ENCODE peak calls at places on chromosome 15, in six cellular contexts. One of them, this sample, is unnamed.

GRCh38 chr15:39127925-39128617 is 452.8 kb upstream of the THBS1 start:
- DNase-seq in stimulated activated CD4-positive, alpha-beta T cell treated with anti-CD3 and anti-CD28 coated beads, Interleukin-12 subunit alpha, Interleukin-12 subunit beta, amount 100 ng/mL, for 48 hours: no peak
- DNase-seq in activated gamma-delta T cell treated with Interleukin-2 at 50 U/mL for 16 hours: no peak
- DNase-seq in GM10248: no peak
- DNase-seq in iris pigment epithelial cell: peak
- DNase-seq in aorta: no peak
- DNase-seq in this sample: no peak

GRCh38 chr15:83248151-83248851 is 36.2 kb downstream of the BNC1 start:
- DNase-seq in GM10248: peak
- DNase-seq in stimulated activated CD4-positive, alpha-beta T cell treated with anti-CD3 and anti-CD28 coated beads, Interleukin-12 subunit alpha, Interleukin-12 subunit beta, amount 100 ng/mL, for 48 hours: no peak
- DNase-seq in aorta: no peak
- DNase-seq in iris pigment epithelial cell: peak
- DNase-seq in activated gamma-delta T cell treated with Interleukin-2 at 50 U/mL for 16 hours: peak
- DNase-seq in this sample: peak

GRCh38 chr15:22262613-22263020 is 182.3 kb downstream of the OR4M2 start:
- DNase-seq in stimulated activated CD4-positive, alpha-beta T cell treated with anti-CD3 and anti-CD28 coated beads, Interleukin-12 subunit alpha, Interleukin-12 subunit beta, amount 100 ng/mL, for 48 hours: peak
- DNase-seq in activated gamma-delta T cell treated with Interleukin-2 at 50 U/mL for 16 hours: no peak
- DNase-seq in aorta: peak
- DNase-seq in iris pigment epithelial cell: no peak
- DNase-seq in GM10248: no peak
- DNase-seq in this sample: no peak

GRCh38 chr15:52505141-52505540 is 23.5 kb downstream of the MYO5A start:
- DNase-seq in stimulated activated CD4-positive, alpha-beta T cell treated with anti-CD3 and anti-CD28 coated beads, Interleukin-12 subunit alpha, Interleukin-12 subunit beta, amount 100 ng/mL, for 48 hours: no peak
- DNase-seq in aorta: peak
- DNase-seq in iris pigment epithelial cell: no peak
- DNase-seq in activated gamma-delta T cell treated with Interleukin-2 at 50 U/mL for 16 hours: no peak
- DNase-seq in GM10248: no peak
- DNase-seq in this sample: no peak

GRCh38 chr15:56735589-56735988 is 2.3 kb upstream of the ZNF280D start:
- DNase-seq in aorta: no peak
- DNase-seq in activated gamma-delta T cell treated with Interleukin-2 at 50 U/mL for 16 hours: no peak
- DNase-seq in iris pigment epithelial cell: no peak
- DNase-seq in stimulated activated CD4-positive, alpha-beta T cell treated with anti-CD3 and anti-CD28 coated beads, Interleukin-12 subunit alpha, Interleukin-12 subunit beta, amount 100 ng/mL, for 48 hours: no peak
- DNase-seq in GM10248: no peak
- DNase-seq in this sample: no peak

GRCh38 chr15:48572823-48573222 is 72.7 kb downstream of the FBN1 start:
- DNase-seq in activated gamma-delta T cell treated with Interleukin-2 at 50 U/mL for 16 hours: no peak
- DNase-seq in iris pigment epithelial cell: no peak
- DNase-seq in aorta: no peak
- DNase-seq in stimulated activated CD4-positive, alpha-beta T cell treated with anti-CD3 and anti-CD28 coated beads, Interleukin-12 subunit alpha, Interleukin-12 subunit beta, amount 100 ng/mL, for 48 hours: no peak
- DNase-seq in GM10248: no peak
- DNase-seq in this sample: no peak

GRCh38 chr15:55247276-55247675 is 42.3 kb downstream of the RAB27A start:
- DNase-seq in aorta: no peak
- DNase-seq in stimulated activated CD4-positive, alpha-beta T cell treated with anti-CD3 and anti-CD28 coated beads, Interleukin-12 subunit alpha, Interleukin-12 subunit beta, amount 100 ng/mL, for 48 hours: no peak
- DNase-seq in iris pigment epithelial cell: no peak
- DNase-seq in activated gamma-delta T cell treated with Interleukin-2 at 50 U/mL for 16 hours: no peak
- DNase-seq in GM10248: no peak
- DNase-seq in this sample: no peak

GRCh38 chr15:79140846-79141570 is 50.4 kb upstream of the RASGRF1 start:
- DNase-seq in aorta: no peak
- DNase-seq in activated gamma-delta T cell treated with Interleukin-2 at 50 U/mL for 16 hours: no peak
- DNase-seq in iris pigment epithelial cell: no peak
- DNase-seq in GM10248: no peak
- DNase-seq in stimulated activated CD4-positive, alpha-beta T cell treated with anti-CD3 and anti-CD28 coated beads, Interleukin-12 subunit alpha, Interleukin-12 subunit beta, amount 100 ng/mL, for 48 hours: no peak
- DNase-seq in this sample: no peak

GRCh38 chr15:99931703-99932603 is 198.7 kb upstream of the LYSMD4 start:
- DNase-seq in activated gamma-delta T cell treated with Interleukin-2 at 50 U/mL for 16 hours: no peak
- DNase-seq in GM10248: no peak
- DNase-seq in stimulated activated CD4-positive, alpha-beta T cell treated with anti-CD3 and anti-CD28 coated beads, Interleukin-12 subunit alpha, Interleukin-12 subunit beta, amount 100 ng/mL, for 48 hours: no peak
- DNase-seq in iris pigment epithelial cell: peak
- DNase-seq in aorta: no peak
- DNase-seq in this sample: no peak

GRCh38 chr15:33204087-33204486 is 9.6 kb upstream of the FMN1 start:
- DNase-seq in activated gamma-delta T cell treated with Interleukin-2 at 50 U/mL for 16 hours: no peak
- DNase-seq in GM10248: no peak
- DNase-seq in aorta: no peak
- DNase-seq in iris pigment epithelial cell: no peak
- DNase-seq in stimulated activated CD4-positive, alpha-beta T cell treated with anti-CD3 and anti-CD28 coated beads, Interleukin-12 subunit alpha, Interleukin-12 subunit beta, amount 100 ng/mL, for 48 hours: no peak
- DNase-seq in this sample: no peak

This sample was measured in GM12865.